ENCODE peak calls at places on chromosomes 12 and 14, in ten cellular contexts. H is lower lobe of right lung, W is left lung, R is sigmoid colon, L is fibroblast of lung, Z is hepatocyte, G is ascending aorta, Y is A673, P is SJSA1, T is pancreas. F is an unnamed sample. For H3K4me1, the result is how much of the 10 kb centered on the place peaks cover.

GRCh38 chr12:69645031-69645430 is 34.3 kb upstream of the LRRC10 start:
- DNase-seq in H (no peak), W (no peak), R (no peak), L (peak), Z (no peak), G (no peak), Y (no peak), P (no peak), T (no peak), F (no peak)

GRCh38 chr14:77483851-77484250 is 14.8 kb downstream of the ISM2 start:
- DNase-seq in H (no peak), W (no peak), R (no peak), L (no peak), Z (no peak), G (no peak), Y (no peak), P (no peak), T (no peak), F (no peak)

GRCh38 chr14:64518229-64518628 is 13.7 kb downstream of the ZBTB1 start:
- DNase-seq in H (no peak), W (no peak), R (no peak), L (no peak), Z (no peak), G (no peak), Y (no peak), P (no peak), T (no peak), F (no peak)

GRCh38 chr12:52358575-52359350 is 8.5 kb downstream of the KRT85 start:
- DNase-seq in H (no peak), W (no peak), R (no peak), L (no peak), Z (no peak), G (peak), Y (peak), P (no peak), T (no peak), F (no peak)

GRCh38 chr12:122238861-122239260 is 13.0 kb upstream of the DIABLO start:
- DNase-seq in H (no peak), W (no peak), R (no peak), L (no peak), Z (no peak), G (no peak), Y (no peak), P (no peak), T (no peak), F (no peak)

GRCh38 chr14:99497894-99498293 is 16.7 kb downstream of the CCNK start:
- DNase-seq in H (no peak), W (no peak), R (no peak), L (no peak), Z (no peak), G (no peak), Y (no peak), P (no peak), T (no peak), F (no peak)

GRCh38 chr12:15910864-15911696 is at the start of gene DERA:
- DNase-seq in H (peak), W (peak), R (peak), L (peak), Z (peak), G (peak), Y (peak), P (peak), T (peak), F (no peak)

GRCh38 chr14:74846968-74847549 is 28.9 kb downstream of the PROX2 start:
- DNase-seq in H (no peak), W (no peak), R (no peak), L (peak), Z (no peak), G (no peak), Y (no peak), P (no peak), T (no peak), F (no peak)

GRCh38 chr14:73492661-73493060 is 1.9 kb downstream of the RIOX1 start:
- DNase-seq in H (no peak), W (no peak), R (peak), L (no peak), Z (no peak), G (no peak), Y (no peak), P (no peak), T (no peak), F (no peak)

GRCh38 chr14:67343601-67344230 is 15.9 kb downstream of the ATP6V1D start:
- DNase-seq in H (no peak), W (no peak), R (no peak), L (no peak), Z (no peak), G (no peak), Y (no peak), P (no peak), T (no peak), F (no peak)

GRCh38 chr12:103495783-103496456 is at the start of gene C12orf42:
- DNase-seq in H (peak), W (no peak), R (no peak), L (peak), Z (peak), G (no peak), Y (peak), P (peak), T (no peak), F (no peak)

GRCh38 chr14:36507847-36508417 is 12.1 kb downstream of the NKX2-1 start:
- DNase-seq in H (no peak), W (no peak), R (no peak), L (no peak), Z (no peak), G (no peak), Y (no peak), P (no peak), T (no peak), F (no peak)

GRCh38 chr14:36604757-36605505 is 22.5 kb upstream of the NKX2-8 start:
- DNase-seq in H (no peak), W (no peak), R (no peak), L (peak), Z (peak), G (peak), Y (peak), P (peak), T (peak), F (no peak)

GRCh38 chr14:103107941-103108748 is 13.6 kb downstream of the EXOC3L4 start:
- DNase-seq in H (no peak), W (no peak), R (no peak), L (no peak), Z (no peak), G (no peak), Y (no peak), P (peak), T (no peak), F (no peak)

GRCh38 chr14:49545071-49545470 is 41.1 kb downstream of the RPS29 start:
- DNase-seq in H (no peak), W (no peak), R (no peak), L (no peak), Z (no peak), G (no peak), Y (no peak), P (no peak), T (no peak), F (no peak)

GRCh38 chr14:89252887-89253532 is 164.0 kb downstream of the FOXN3 start:
- DNase-seq in H (no peak), W (no peak), R (no peak), L (peak), Z (no peak), G (peak), Y (peak), P (no peak), T (no peak), F (no peak)

GRCh38 chr12:111447571-111448265 is 42.0 kb downstream of the SH2B3 start:
- DNase-seq in H (no peak), W (no peak), R (peak), L (no peak), Z (no peak), G (peak), Y (peak), P (no peak), T (no peak), F (peak)

GRCh38 chr12:66103011-66103913 is 27.3 kb downstream of the LLPH start:
- DNase-seq in H (no peak), W (no peak), R (no peak), L (no peak), Z (no peak), G (no peak), Y (no peak), P (no peak), T (no peak), F (no peak)

GRCh38 chr12:3427956-3428355 is 63.0 kb upstream of the PRMT8 start:
- DNase-seq in H (no peak), W (no peak), R (no peak), L (no peak), Z (no peak), G (no peak), Y (no peak), P (no peak), T (no peak), F (no peak)

GRCh38 chr12:50057000-50057841 is at the start of gene ASIC1:
- DNase-seq in H (peak), W (peak), R (peak), L (peak), Z (peak), G (peak), Y (peak), P (peak), T (peak), F (no peak)

GRCh38 chr12:47367912-47368537 is 288.3 kb upstream of the AMIGO2 start:
- DNase-seq in H (no peak), W (no peak), R (no peak), L (no peak), Z (no peak), G (no peak), Y (no peak), P (no peak), T (no peak), F (no peak)

GRCh38 chr12:27610380-27610779 is 85.9 kb upstream of the REP15 start:
- DNase-seq in H (no peak), W (no peak), R (no peak), L (peak), Z (no peak), G (no peak), Y (peak), P (no peak), T (no peak), F (no peak)

GRCh38 chr14:69137456-69138188 is 15.3 kb downstream of the DCAF5 start:
- DNase-seq in H (no peak), W (no peak), R (no peak), L (peak), Z (no peak), G (no peak), Y (no peak), P (peak), T (no peak), F (no peak)

GRCh38 chr12:6602526-6602925 is 4.7 kb downstream of the CHD4 start:
- DNase-seq in H (no peak), W (no peak), R (no peak), L (no peak), Z (no peak), G (no peak), Y (no peak), P (no peak), T (no peak), F (no peak)

GRCh38 chr14:72743626-72744025 is 150.3 kb downstream of the DPF3 start:
- DNase-seq in H (no peak), W (no peak), R (no peak), L (no peak), Z (no peak), G (peak), Y (no peak), P (no peak), T (peak), F (no peak)

GRCh38 chr14:74257988-74258704 is 18.9 kb downstream of the VSX2 start:
- DNase-seq in H (no peak), W (no peak), R (no peak), L (no peak), Z (no peak), G (no peak), Y (no peak), P (no peak), T (no peak), F (no peak)

GRCh38 chr14:36874396-36875138 is 212.9 kb downstream of the PAX9 start:
- DNase-seq in H (no peak), W (no peak), R (no peak), L (no peak), Z (no peak), G (no peak), Y (no peak), P (no peak), T (no peak), F (no peak)

GRCh38 chr14:89251066-89251465 is 166.0 kb downstream of the FOXN3 start:
- DNase-seq in H (no peak), W (no peak), R (no peak), L (no peak), Z (no peak), G (peak), Y (no peak), P (no peak), T (no peak), F (no peak)

GRCh38 chr14:80150301-80150700 is 61.0 kb downstream of the DIO2 start:
- DNase-seq in H (no peak), W (no peak), R (no peak), L (no peak), Z (no peak), G (no peak), Y (no peak), P (no peak), T (no peak), F (no peak)

GRCh38 chr14:104431929-104432541 is 147.5 kb upstream of the C14orf180 start:
- DNase-seq in H (peak), W (no peak), R (peak), L (no peak), Z (no peak), G (no peak), Y (no peak), P (no peak), T (no peak), F (no peak)

DNA sequence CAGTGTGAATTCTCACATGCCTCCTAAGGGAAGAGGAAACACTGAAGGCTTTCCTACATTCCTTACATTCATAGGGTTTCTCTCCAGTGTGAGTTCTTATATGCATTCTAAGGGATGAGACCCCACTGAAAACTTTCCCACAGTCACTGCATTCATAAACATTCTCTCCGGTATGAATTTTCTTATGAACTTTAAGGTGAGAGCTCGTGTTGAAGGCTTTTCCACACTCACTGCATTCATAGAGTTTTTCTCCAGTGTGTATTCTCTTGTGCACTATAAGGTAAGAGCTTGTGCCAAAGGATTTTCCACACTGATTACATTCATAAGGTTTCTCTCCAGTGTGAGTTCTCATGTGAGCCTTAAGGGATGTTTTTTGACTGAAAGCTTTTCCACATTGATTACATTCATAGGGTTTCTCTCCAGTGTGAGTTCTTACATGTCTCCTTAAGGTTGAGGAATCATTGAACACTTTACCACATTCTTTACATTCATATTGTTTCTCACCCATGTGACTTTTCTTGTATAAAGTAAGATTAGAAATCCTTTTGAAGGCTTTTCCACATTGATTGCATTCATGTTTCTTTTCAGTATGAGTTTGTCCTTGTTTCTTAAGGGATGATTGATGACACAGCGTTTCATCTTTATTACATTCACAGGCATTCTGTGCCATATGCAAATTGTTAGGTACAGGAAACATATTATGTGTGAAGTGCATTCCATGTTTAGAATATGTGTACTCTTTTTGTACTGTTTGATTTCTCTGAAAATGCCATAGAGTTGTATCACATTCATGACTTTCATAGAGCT is 9.5 kb downstream of the ZNF891 start:
- DNase-seq in H (no peak), W (no peak), R (no peak), L (peak), Z (no peak), G (no peak), Y (no peak), P (no peak), T (no peak), F (no peak)
- H3K4me3 ChIP-seq in H (no peak), W (no peak), R (no peak), L (no peak), Z (no peak), G (no peak), Y (no peak), P (no peak), T (no peak), F (no peak)

GRCh38 chr14:91336093-91336450 is 81.5 kb downstream of the CCDC88C start:
- DNase-seq in H (no peak), W (no peak), R (no peak), L (no peak), Z (no peak), G (no peak), Y (no peak), P (no peak), T (no peak), F (no peak)
- H3K4me1 ChIP-seq in H (under half), W (under half), R (under half), L (under half), Z (under half), G (under half), Y (under half), P (under half), T (under half), F (under half)

GRCh38 chr12:7638764-7639570 is 26.7 kb downstream of the APOBEC1 start:
- DNase-seq in H (peak), W (peak), R (peak), L (peak), Z (peak), G (peak), Y (peak), P (peak), T (peak), F (no peak)
- H3K4me3 ChIP-seq in H (peak), W (no peak), R (peak), L (no peak), Z (no peak), G (peak), Y (peak), P (no peak), T (peak), F (no peak)

GRCh38 chr12:96354326-96354725 is 45.9 kb downstream of the CDK17 start:
- DNase-seq in H (no peak), W (no peak), R (no peak), L (peak), Z (no peak), G (no peak), Y (no peak), P (no peak), T (no peak), F (no peak)

GRCh38 chr12:96347130-96347699 is 53.0 kb downstream of the CDK17 start:
- DNase-seq in H (no peak), W (no peak), R (no peak), L (no peak), Z (no peak), G (no peak), Y (no peak), P (no peak), T (no peak), F (no peak)

GRCh38 chr12:96354844-96355534 is 45.2 kb downstream of the CDK17 start:
- DNase-seq in H (no peak), W (no peak), R (no peak), L (no peak), Z (no peak), G (no peak), Y (no peak), P (no peak), T (no peak), F (no peak)

GRCh38 chr12:96352161-96352835 is 47.9 kb downstream of the CDK17 start:
- DNase-seq in H (no peak), W (no peak), R (no peak), L (no peak), Z (no peak), G (no peak), Y (no peak), P (no peak), T (no peak), F (no peak)

DNA sequence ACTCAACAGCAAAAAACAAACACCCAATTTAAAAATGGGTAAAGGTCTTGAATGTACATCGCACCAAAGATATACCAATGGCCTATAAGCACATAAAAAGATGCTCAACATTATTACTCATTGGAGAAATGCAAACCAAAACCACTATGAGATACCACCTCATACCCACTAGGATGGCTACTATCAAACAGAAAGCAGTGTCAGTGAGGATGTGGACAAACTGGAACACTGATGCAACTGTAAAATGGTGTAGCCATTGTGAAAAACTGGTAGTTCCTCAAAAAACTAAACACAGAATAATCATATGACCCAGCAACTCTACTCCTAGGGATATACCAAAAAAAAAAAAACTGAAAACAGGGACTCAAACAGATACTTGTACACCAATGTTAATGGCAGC is 49.3 kb downstream of the CDK17 start:
- DNase-seq in H (no peak), W (no peak), R (no peak), L (no peak), Z (no peak), G (no peak), Y (no peak), P (no peak), T (no peak), F (no peak)
- H3K4me1 ChIP-seq in H (half or more), W (under half), R (under half), L (under half), Z (under half), G (under half), Y (under half), P (under half), T (under half), F (half or more)

GRCh38 chr12:113769322-113769721 is 196.8 kb downstream of the RBM19 start:
- DNase-seq in H (no peak), W (no peak), R (no peak), L (no peak), Z (no peak), G (no peak), Y (no peak), P (no peak), T (no peak), F (no peak)

GRCh38 chr12:113774526-113774925 is 191.6 kb downstream of the RBM19 start:
- DNase-seq in H (no peak), W (no peak), R (no peak), L (no peak), Z (no peak), G (no peak), Y (no peak), P (no peak), T (no peak), F (no peak)

GRCh38 chr12:113770389-113770865 is 195.7 kb downstream of the RBM19 start:
- DNase-seq in H (no peak), W (no peak), R (no peak), L (no peak), Z (no peak), G (no peak), Y (no peak), P (no peak), T (no peak), F (no peak)

GRCh38 chr12:113768850-113769249 is 197.3 kb downstream of the RBM19 start:
- DNase-seq in H (no peak), W (no peak), R (no peak), L (no peak), Z (no peak), G (no peak), Y (no peak), P (no peak), T (no peak), F (no peak)

GRCh38 chr12:113772505-113773030 is 193.6 kb downstream of the RBM19 start:
- DNase-seq in H (no peak), W (no peak), R (no peak), L (no peak), Z (no peak), G (no peak), Y (no peak), P (no peak), T (no peak), F (no peak)
- H3K4me3 ChIP-seq in H (no peak), W (no peak), R (no peak), L (no peak), Z (no peak), G (no peak), Y (no peak), P (no peak), T (no peak), F (no peak)

GRCh38 chr12:109648446-109648980 is 65.1 kb upstream of the FAM222A start:
- DNase-seq in H (peak), W (no peak), R (no peak), L (no peak), Z (no peak), G (no peak), Y (no peak), P (no peak), T (no peak), F (no peak)
- H3K4me1 ChIP-seq in H (under half), W (under half), R (under half), L (under half), Z (under half), G (under half), Y (under half), P (under half), T (under half), F (under half)

DNA sequence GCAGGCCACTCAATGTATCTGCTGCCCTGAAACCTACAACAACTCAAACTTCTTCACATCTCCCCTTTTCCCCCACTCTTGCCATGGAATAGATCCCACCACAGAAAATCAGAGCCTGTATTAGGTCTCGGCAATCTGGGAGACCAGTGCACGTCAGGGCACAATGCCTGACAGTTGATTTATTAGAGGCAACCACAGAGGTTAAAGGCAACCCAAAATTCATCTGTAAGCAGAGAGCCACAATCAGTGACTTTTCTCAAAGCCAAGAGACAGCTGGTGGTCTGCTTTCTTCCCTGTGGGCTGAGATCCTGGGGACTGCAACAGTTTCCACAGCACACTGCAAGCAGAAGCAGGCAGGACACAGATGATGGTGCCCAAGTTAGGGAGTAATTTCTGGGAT is 169.0 kb upstream of the NTF3 start:
- DNase-seq in H (no peak), W (no peak), R (no peak), L (no peak), Z (no peak), G (no peak), Y (no peak), P (no peak), T (no peak), F (no peak)
- H3K4me3 ChIP-seq in H (no peak), W (no peak), R (no peak), L (no peak), Z (no peak), G (no peak), Y (no peak), P (no peak), T (no peak), F (no peak)